ENCODE peak calls at places on chromosome 9, in six cellular contexts. One of them, this sample, is unnamed.

GRCh38 chr9:107397076-107398049 is 92.2 kb downstream of the KLF4 start:
- DNase-seq in tibial nerve: no peak
- DNase-seq in body of pancreas: no peak
- DNase-seq in HCT116: no peak
- DNase-seq in A549: no peak
- DNase-seq in pancreas: no peak
- DNase-seq in this sample: no peak

GRCh38 chr9:117555964-117556629 is 141.2 kb upstream of the ASTN2 start:
- DNase-seq in tibial nerve: no peak
- DNase-seq in body of pancreas: peak; percentile 83
- DNase-seq in HCT116: no peak
- DNase-seq in A549: peak; percentile 62
- DNase-seq in pancreas: peak; percentile 73
- DNase-seq in this sample: peak; percentile 17

GRCh38 chr9:118446962-118447490 is 742.8 kb downstream of the TLR4 start:
- DNase-seq in tibial nerve: no peak
- DNase-seq in body of pancreas: no peak
- DNase-seq in HCT116: no peak
- DNase-seq in A549: peak; percentile 1
- DNase-seq in pancreas: no peak
- DNase-seq in this sample: no peak

GRCh38 chr9:116055536-116055935 is 98.1 kb upstream of the PAPPA start:
- DNase-seq in tibial nerve: no peak
- DNase-seq in body of pancreas: no peak
- DNase-seq in HCT116: no peak
- DNase-seq in A549: no peak
- DNase-seq in pancreas: no peak
- DNase-seq in this sample: no peak

GRCh38 chr9:136648746-136649145 is 14.0 kb upstream of the EGFL7 start:
- DNase-seq in tibial nerve: no peak
- DNase-seq in body of pancreas: no peak
- DNase-seq in HCT116: no peak
- DNase-seq in A549: no peak
- DNase-seq in pancreas: peak; percentile 48
- DNase-seq in this sample: no peak

GRCh38 chr9:118652935-118653334 is 716.3 kb downstream of the BRINP1 start:
- DNase-seq in tibial nerve: no peak
- DNase-seq in body of pancreas: no peak
- DNase-seq in HCT116: no peak
- DNase-seq in A549: no peak
- DNase-seq in pancreas: no peak
- DNase-seq in this sample: no peak

GRCh38 chr9:128078504-128079434 is 10.7 kb downstream of the SLC25A25 start:
- DNase-seq in tibial nerve: no peak
- DNase-seq in body of pancreas: peak; percentile 62
- DNase-seq in HCT116: peak; percentile 79
- DNase-seq in A549: peak; percentile 89
- DNase-seq in pancreas: no peak
- DNase-seq in this sample: no peak

GRCh38 chr9:89535461-89535860 is 37.5 kb upstream of the SEMA4D start:
- DNase-seq in tibial nerve: no peak
- DNase-seq in body of pancreas: no peak
- DNase-seq in HCT116: no peak
- DNase-seq in A549: no peak
- DNase-seq in pancreas: no peak
- DNase-seq in this sample: no peak

GRCh38 chr9:109894921-109895758 is 115.1 kb downstream of the PALM2AKAP2 start:
- DNase-seq in tibial nerve: no peak
- DNase-seq in body of pancreas: no peak
- DNase-seq in HCT116: no peak
- DNase-seq in A549: no peak
- DNase-seq in pancreas: no peak
- DNase-seq in this sample: no peak

GRCh38 chr9:124078641-124079040 is 67.1 kb downstream of the LHX2 start:
- DNase-seq in tibial nerve: no peak
- DNase-seq in body of pancreas: no peak
- DNase-seq in HCT116: no peak
- DNase-seq in A549: peak; percentile 44
- DNase-seq in pancreas: no peak
- DNase-seq in this sample: no peak

GRCh38 chr9:28915256-28915930 is 1342.1 kb upstream of the C9orf72 start:
- DNase-seq in tibial nerve: no peak
- DNase-seq in body of pancreas: no peak
- DNase-seq in HCT116: no peak
- DNase-seq in A549: peak; percentile 96
- DNase-seq in pancreas: no peak
- DNase-seq in this sample: no peak

GRCh38 chr9:126915281-126915816 is 767 bp downstream of the RALGPS1 start:
- DNase-seq in tibial nerve: no peak
- DNase-seq in body of pancreas: peak; percentile 92
- DNase-seq in HCT116: peak; percentile 19
- DNase-seq in A549: no peak
- DNase-seq in pancreas: peak; percentile 95
- DNase-seq in this sample: peak; percentile 17

GRCh38 chr9:126128494-126129142 is 198.0 kb upstream of the MVB12B start:
- DNase-seq in tibial nerve: no peak
- DNase-seq in body of pancreas: no peak
- DNase-seq in HCT116: no peak
- DNase-seq in A549: no peak
- DNase-seq in pancreas: no peak
- DNase-seq in this sample: no peak

GRCh38 chr9:92373167-92373566 is 31.2 kb downstream of the OGN start:
- DNase-seq in tibial nerve: no peak
- DNase-seq in body of pancreas: no peak
- DNase-seq in HCT116: no peak
- DNase-seq in A549: no peak
- DNase-seq in pancreas: no peak
- DNase-seq in this sample: no peak

GRCh38 chr9:73223594-73223993 is 71.9 kb downstream of the ANXA1 start:
- DNase-seq in tibial nerve: no peak
- DNase-seq in body of pancreas: no peak
- DNase-seq in HCT116: no peak
- DNase-seq in A549: no peak
- DNase-seq in pancreas: no peak
- DNase-seq in this sample: no peak

GRCh38 chr9:71796368-71796767 is 28.1 kb upstream of the CEMIP2 start:
- DNase-seq in tibial nerve: no peak
- DNase-seq in body of pancreas: no peak
- DNase-seq in HCT116: no peak
- DNase-seq in A549: peak; percentile 11
- DNase-seq in pancreas: no peak
- DNase-seq in this sample: no peak

GRCh38 chr9:105993051-105993854 is 298.9 kb downstream of the TMEM38B start:
- DNase-seq in tibial nerve: no peak
- DNase-seq in body of pancreas: no peak
- DNase-seq in HCT116: no peak
- DNase-seq in A549: no peak
- DNase-seq in pancreas: no peak
- DNase-seq in this sample: no peak

GRCh38 chr9:4324513-4324912 is 24.6 kb upstream of the GLIS3 start:
- DNase-seq in tibial nerve: no peak
- DNase-seq in body of pancreas: no peak
- DNase-seq in HCT116: no peak
- DNase-seq in A549: no peak
- DNase-seq in pancreas: no peak
- DNase-seq in this sample: no peak

GRCh38 chr9:92180669-92181181 is 65.5 kb upstream of the SPTLC1 start:
- DNase-seq in tibial nerve: no peak
- DNase-seq in body of pancreas: no peak
- DNase-seq in HCT116: no peak
- DNase-seq in A549: no peak
- DNase-seq in pancreas: no peak
- DNase-seq in this sample: no peak

GRCh38 chr9:74078647-74079046 is 418.5 kb upstream of the RORB start:
- DNase-seq in tibial nerve: no peak
- DNase-seq in body of pancreas: no peak
- DNase-seq in HCT116: no peak
- DNase-seq in A549: no peak
- DNase-seq in pancreas: no peak
- DNase-seq in this sample: no peak

GRCh38 chr9:4750021-4750673 is 9.1 kb upstream of the AK3 start:
- DNase-seq in tibial nerve: no peak
- DNase-seq in body of pancreas: no peak
- DNase-seq in HCT116: no peak
- DNase-seq in A549: peak; percentile 46
- DNase-seq in pancreas: no peak
- DNase-seq in this sample: no peak

GRCh38 chr9:13033959-13034695 is 245.4 kb downstream of the MPDZ start:
- DNase-seq in tibial nerve: peak; percentile 39
- DNase-seq in body of pancreas: peak; percentile 61
- DNase-seq in HCT116: peak; percentile 51
- DNase-seq in A549: peak; percentile 56
- DNase-seq in pancreas: peak; percentile 48
- DNase-seq in this sample: peak; percentile 56

GRCh38 chr9:35951736-35952135 is 6.2 kb downstream of the OR2S2 start:
- DNase-seq in tibial nerve: no peak
- DNase-seq in body of pancreas: no peak
- DNase-seq in HCT116: no peak
- DNase-seq in A549: peak; percentile 42
- DNase-seq in pancreas: no peak
- DNase-seq in this sample: no peak

GRCh38 chr9:100581081-100581480 is 3.2 kb downstream of the CAVIN4 start:
- DNase-seq in tibial nerve: no peak
- DNase-seq in body of pancreas: no peak
- DNase-seq in HCT116: no peak
- DNase-seq in A549: no peak
- DNase-seq in pancreas: no peak
- DNase-seq in this sample: no peak
- H3K4me1 ChIP-seq in tibial nerve: no peaks in the 10 kb centered on the region
- H3K4me1 ChIP-seq in body of pancreas: no peaks in the 10 kb centered on the region
- H3K4me1 ChIP-seq in HCT116: peaks cover 5% of the 10 kb centered on the region
- H3K4me1 ChIP-seq in A549: no peaks in the 10 kb centered on the region
- H3K4me1 ChIP-seq in pancreas: no peaks in the 10 kb centered on the region
- H3K4me1 ChIP-seq in this sample: no peaks in the 10 kb centered on the region

GRCh38 chr9:112864982-112865381 is 25.7 kb downstream of the SLC46A2 start:
- DNase-seq in tibial nerve: no peak
- DNase-seq in body of pancreas: no peak
- DNase-seq in HCT116: no peak
- DNase-seq in A549: no peak
- DNase-seq in pancreas: no peak
- DNase-seq in this sample: no peak
- H3K4me1 ChIP-seq in tibial nerve: no peaks in the 10 kb centered on the region
- H3K4me1 ChIP-seq in body of pancreas: no peaks in the 10 kb centered on the region
- H3K4me1 ChIP-seq in HCT116: peaks cover 26% of the 10 kb centered on the region
- H3K4me1 ChIP-seq in A549: no peaks in the 10 kb centered on the region
- H3K4me1 ChIP-seq in pancreas: no peaks in the 10 kb centered on the region
- H3K4me1 ChIP-seq in this sample: peaks cover 12% of the 10 kb centered on the region

GRCh38 chr9:120937596-120937995 is 11.0 kb upstream of the TRAF1 start:
- DNase-seq in tibial nerve: no peak
- DNase-seq in body of pancreas: no peak
- DNase-seq in HCT116: no peak
- DNase-seq in A549: no peak
- DNase-seq in pancreas: no peak
- DNase-seq in this sample: no peak

GRCh38 chr9:120937127-120937526 is 10.5 kb upstream of the TRAF1 start:
- DNase-seq in tibial nerve: no peak
- DNase-seq in body of pancreas: no peak
- DNase-seq in HCT116: no peak
- DNase-seq in A549: no peak
- DNase-seq in pancreas: no peak
- DNase-seq in this sample: no peak

GRCh38 chr9:120935383-120935857 is 8.8 kb upstream of the TRAF1 start:
- DNase-seq in tibial nerve: peak; percentile 97
- DNase-seq in body of pancreas: peak; percentile 100
- DNase-seq in HCT116: no peak
- DNase-seq in A549: peak; percentile 89
- DNase-seq in pancreas: peak; percentile 99
- DNase-seq in this sample: no peak

GRCh38 chr9:120936011-120936763 is 9.6 kb upstream of the TRAF1 start:
- DNase-seq in tibial nerve: peak; percentile 95
- DNase-seq in body of pancreas: peak; percentile 95
- DNase-seq in HCT116: peak; percentile 83
- DNase-seq in A549: peak; percentile 89
- DNase-seq in pancreas: peak; percentile 95
- DNase-seq in this sample: peak; percentile 71

DNA sequence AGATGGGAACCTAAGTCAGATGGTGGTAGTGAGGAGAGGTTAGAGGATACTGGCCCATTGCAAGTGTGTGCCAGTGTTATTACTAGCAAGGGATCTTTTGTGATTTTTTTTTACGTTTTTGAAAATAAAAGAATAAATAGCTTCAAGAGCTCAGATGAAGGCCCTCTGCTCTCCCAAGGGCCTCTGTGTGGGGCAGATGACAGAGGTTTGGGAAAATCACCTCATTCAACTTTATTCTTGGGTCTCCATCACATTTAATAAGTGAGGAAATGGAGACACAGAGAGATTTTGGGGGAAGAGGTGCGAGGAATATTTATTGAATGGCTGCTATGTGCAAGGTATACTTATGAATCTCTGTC is 10.1 kb upstream of the TRAF1 start:
- DNase-seq in tibial nerve: no peak
- DNase-seq in body of pancreas: no peak
- DNase-seq in HCT116: no peak
- DNase-seq in A549: no peak
- DNase-seq in pancreas: no peak
- DNase-seq in this sample: no peak
- H3K4me1 ChIP-seq in tibial nerve: no peaks in the 10 kb centered on the region
- H3K4me1 ChIP-seq in body of pancreas: peaks cover 34% of the 10 kb centered on the region
- H3K4me1 ChIP-seq in HCT116: peaks cover 18% of the 10 kb centered on the region
- H3K4me1 ChIP-seq in A549: peaks cover 51% of the 10 kb centered on the region
- H3K4me1 ChIP-seq in pancreas: peaks cover 15% of the 10 kb centered on the region
- H3K4me1 ChIP-seq in this sample: no peaks in the 10 kb centered on the region

GRCh38 chr9:134410078-134410834 is 84.0 kb downstream of the RXRA start:
- DNase-seq in tibial nerve: no peak
- DNase-seq in body of pancreas: no peak
- DNase-seq in HCT116: no peak
- DNase-seq in A549: peak; percentile 36
- DNase-seq in pancreas: no peak
- DNase-seq in this sample: no peak

GRCh38 chr9:134408939-134409737 is 82.9 kb downstream of the RXRA start:
- DNase-seq in tibial nerve: no peak
- DNase-seq in body of pancreas: no peak
- DNase-seq in HCT116: no peak
- DNase-seq in A549: no peak
- DNase-seq in pancreas: no peak
- DNase-seq in this sample: no peak

GRCh38 chr9:134412298-134412711 is 86.0 kb downstream of the RXRA start:
- DNase-seq in tibial nerve: no peak
- DNase-seq in body of pancreas: no peak
- DNase-seq in HCT116: no peak
- DNase-seq in A549: no peak
- DNase-seq in pancreas: no peak
- DNase-seq in this sample: no peak

GRCh38 chr9:134411451-134412297 is 85.4 kb downstream of the RXRA start:
- DNase-seq in tibial nerve: no peak
- DNase-seq in body of pancreas: no peak
- DNase-seq in HCT116: no peak
- DNase-seq in A549: no peak
- DNase-seq in pancreas: no peak
- DNase-seq in this sample: no peak

DNA sequence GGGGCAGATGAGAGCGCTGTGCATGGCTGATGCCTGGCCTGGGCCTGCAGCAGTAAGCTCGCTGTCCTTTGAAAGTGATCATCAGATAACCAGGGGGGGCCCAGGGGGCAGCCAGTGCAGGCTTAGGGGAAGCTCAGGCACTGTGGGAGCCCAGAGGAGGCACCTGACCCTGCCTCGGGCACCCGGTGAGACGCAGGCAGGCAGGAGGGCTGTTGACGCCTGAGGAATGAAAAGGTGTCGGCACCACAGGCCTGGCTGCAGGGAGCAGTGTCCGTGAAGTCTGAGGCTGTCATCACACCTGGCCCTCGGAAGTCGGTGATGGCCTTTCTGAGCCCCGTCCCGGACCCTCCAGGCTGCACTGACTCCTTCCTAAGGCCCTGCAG is 84.6 kb downstream of the RXRA start:
- DNase-seq in tibial nerve: no peak
- DNase-seq in body of pancreas: no peak
- DNase-seq in HCT116: no peak
- DNase-seq in A549: no peak
- DNase-seq in pancreas: no peak
- DNase-seq in this sample: no peak
- H3K4me1 ChIP-seq in tibial nerve: peaks cover 5% of the 10 kb centered on the region
- H3K4me1 ChIP-seq in body of pancreas: peaks cover 42% of the 10 kb centered on the region
- H3K4me1 ChIP-seq in HCT116: peaks cover 68% of the 10 kb centered on the region
- H3K4me1 ChIP-seq in A549: peaks cover 94% of the 10 kb centered on the region
- H3K4me1 ChIP-seq in pancreas: peaks cover 13% of the 10 kb centered on the region
- H3K4me1 ChIP-seq in this sample: peaks cover 15% of the 10 kb centered on the region